ENCODE peak calls at places on chromosome 19, in four cellular contexts. V is H1, K is HCT116, M is HepG2. T is an unnamed sample.

GRCh38 chr19:56140583-56141415 is at the start of gene ZNF444:
- DNase-seq in M (peak; percentile 98), V (peak; percentile 99), K (peak; percentile 96), T (peak; percentile 98)

GRCh38 chr19:8641908-8642547 is 11.6 kb downstream of the NFILZ start:
- DNase-seq in K (peak; percentile 51), V (no peak), M (peak; percentile 71), T (peak; percentile 49)

GRCh38 chr19:3975637-3976087 is 4.8 kb upstream of the DAPK3 start:
- DNase-seq in V (no peak), M (no peak), K (no peak), T (no peak)

GRCh38 chr19:18057557-18057956 is 29.2 kb downstream of the IL12RB1 start:
- DNase-seq in K (no peak), M (no peak), V (no peak), T (no peak)

GRCh38 chr19:9075064-9075964 is 11.5 kb upstream of the OR1M1 start:
- DNase-seq in V (peak; percentile 71), K (peak; percentile 97), M (peak; percentile 65), T (no peak)

GRCh38 chr19:5302396-5302795 is 38.2 kb downstream of the PTPRS start:
- DNase-seq in K (no peak), V (no peak), M (no peak), T (no peak)

GRCh38 chr19:55546822-55547614 is 1.7 kb upstream of the SBK3 start:
- DNase-seq in V (no peak), K (no peak), M (peak; percentile 35), T (no peak)

GRCh38 chr19:9308091-9308490 is 1.5 kb downstream of the ZNF699 start:
- DNase-seq in M (no peak), K (no peak), V (no peak), T (no peak)

GRCh38 chr19:41744850-41745249 is 10.5 kb upstream of the CEACAM6 start:
- DNase-seq in V (no peak), M (no peak), K (no peak), T (no peak)

GRCh38 chr19:9498183-9498902 is at the start of gene ZNF560:
- DNase-seq in V (no peak), M (no peak), K (no peak), T (no peak)

GRCh38 chr19:12611361-12611699 is 610 bp downstream of the ZNF791 start:
- DNase-seq in V (no peak), M (peak; percentile 70), K (peak; percentile 45), T (peak; percentile 68)
- TF ChIP-seq JUND in V (no peak), M (no peak), K (no peak), T (no peak)

DNA sequence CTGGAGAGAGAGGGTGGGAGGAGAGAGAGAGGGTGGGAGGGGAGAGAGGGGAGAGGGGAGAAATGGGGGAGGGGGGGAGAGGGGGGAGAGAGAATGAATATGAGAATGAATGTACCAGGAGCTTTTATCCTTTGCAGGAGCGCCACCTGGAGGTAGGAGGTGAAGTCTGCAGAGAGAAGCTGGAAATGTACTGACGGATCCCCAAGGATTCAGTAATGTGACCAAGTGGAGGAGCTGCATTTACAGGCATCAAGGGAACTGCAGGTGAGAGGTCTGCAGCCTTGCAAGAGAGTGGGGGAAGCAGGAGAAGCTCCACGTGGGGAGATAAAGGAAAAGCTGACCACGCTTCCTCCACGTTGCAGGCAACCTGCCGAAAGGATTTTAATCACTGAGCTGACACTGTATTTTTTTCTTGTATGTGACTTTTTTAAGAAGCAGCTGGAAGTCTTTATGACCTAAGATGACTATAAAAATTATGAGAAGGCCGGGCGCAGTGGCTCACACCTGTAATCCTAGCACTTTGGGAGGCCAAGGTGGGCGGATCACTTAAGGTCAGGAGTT is 33.7 kb downstream of the VSTM1 start:
- DNase-seq in K (peak; percentile 69), V (peak; percentile 50), M (peak; percentile 72), T (peak; percentile 33)
- TF ChIP-seq JUND in K (no peak), V (no peak), M (no peak), T (no peak)

GRCh38 chr19:50202399-50202798 is 1.0 kb upstream of the MYH14 start:
- DNase-seq in M (no peak), V (no peak), K (no peak), T (no peak)

GRCh38 chr19:50204811-50205675 is 1.6 kb downstream of the MYH14 start:
- DNase-seq in K (peak; percentile 65), V (peak; percentile 57), M (peak; percentile 70), T (peak; percentile 80)

GRCh38 chr19:50203281-50204080 is at the start of gene MYH14:
- DNase-seq in M (peak; percentile 79), V (peak; percentile 71), K (peak; percentile 86), T (peak; percentile 95)

GRCh38 chr19:50204081-50204428 is 633 bp downstream of the MYH14 start:
- DNase-seq in V (no peak), M (no peak), K (no peak), T (no peak)

DNA sequence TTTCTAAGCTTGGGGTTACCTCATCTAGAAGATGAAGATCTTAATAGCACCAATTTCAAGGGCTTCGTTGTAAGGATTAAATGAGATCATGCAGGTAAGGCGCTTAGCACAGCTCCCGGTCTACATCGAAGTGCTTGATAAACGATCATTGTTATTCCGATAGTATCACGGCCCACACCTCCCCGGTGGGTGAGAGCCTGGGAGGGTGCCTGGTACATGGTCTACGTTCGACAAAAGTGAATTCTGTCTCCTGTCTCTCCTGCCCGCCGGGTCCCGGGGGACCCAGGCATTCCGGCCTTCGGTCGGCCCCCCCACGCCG is 501 bp upstream of the MYH14 start:
- DNase-seq in V (no peak), M (no peak), K (no peak), T (no peak)
- TF ChIP-seq JUND in V (no peak), M (no peak), K (no peak), T (no peak)

DNA sequence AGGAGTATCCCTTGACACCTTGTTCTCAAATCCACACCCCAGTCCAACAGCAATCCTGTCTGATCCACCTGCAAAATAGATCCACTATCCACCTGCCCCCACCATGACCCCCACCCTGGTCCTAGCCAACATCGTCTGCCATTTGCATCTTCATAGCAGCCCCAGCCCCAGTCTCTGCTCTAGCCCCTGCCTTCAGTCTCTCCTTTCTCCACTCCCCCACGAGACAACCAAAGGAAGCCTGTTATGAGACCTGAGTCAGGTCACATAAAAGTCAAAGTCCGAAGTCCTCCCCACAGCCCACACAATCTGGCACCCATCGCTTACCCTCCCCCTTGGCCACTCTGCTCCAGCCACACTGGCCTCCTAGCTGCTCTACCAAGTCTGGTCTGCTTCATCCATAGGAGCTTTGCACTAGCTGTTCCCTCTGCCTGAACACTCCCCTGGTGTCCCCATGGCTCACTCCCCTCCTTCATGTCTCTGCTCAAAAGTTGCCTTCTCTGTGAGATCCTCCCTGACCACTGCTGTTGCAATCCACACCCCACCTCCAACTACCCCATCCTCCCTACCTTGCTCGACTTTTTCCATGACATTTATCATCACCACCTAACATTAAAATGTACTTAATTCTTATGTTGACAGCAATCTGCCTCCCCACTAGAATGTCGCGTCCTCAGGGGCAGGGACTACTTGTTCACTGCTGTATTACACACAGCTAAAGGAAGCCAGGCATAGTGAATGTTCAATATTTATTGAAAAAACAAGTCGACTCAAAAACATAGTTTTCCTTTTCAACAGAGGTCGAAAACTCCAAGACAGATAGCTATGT is 1.2 kb upstream of the PLEKHG2 start:
- DNase-seq in M (peak; percentile 88), K (no peak), V (no peak), T (no peak)
- TF ChIP-seq JUND in M (peak; percentile 7), K (no peak), V (no peak), T (no peak)

DNA sequence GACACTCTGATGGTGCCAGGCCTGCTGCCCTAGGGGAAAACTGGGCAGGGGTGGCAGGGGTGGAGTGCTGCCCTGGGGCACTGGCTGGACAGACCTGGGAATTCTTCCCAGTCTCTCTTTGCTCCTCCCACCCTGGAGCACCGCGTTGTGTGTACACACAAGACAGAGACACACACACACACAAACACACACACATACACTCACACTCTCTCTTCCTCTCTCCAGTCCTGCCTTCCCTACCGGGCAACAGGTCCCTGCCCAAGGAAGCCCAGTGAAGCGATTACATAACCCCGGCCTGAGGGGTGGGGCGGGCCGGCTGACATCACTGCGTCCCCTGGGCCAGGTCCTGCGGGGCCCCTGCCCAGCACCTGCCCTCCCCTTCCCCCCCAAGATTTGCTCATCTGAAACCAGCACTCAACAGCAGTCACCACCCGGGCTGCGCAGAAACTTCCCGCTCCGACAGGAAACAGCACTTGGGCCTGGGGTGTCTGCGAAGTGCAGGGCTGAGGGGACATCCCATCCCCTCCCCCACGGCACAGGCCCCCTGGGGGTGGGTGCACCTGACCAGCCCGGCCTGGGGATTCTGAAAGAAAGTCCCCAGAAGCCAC is 1.2 kb downstream of the MKNK2 start:
- DNase-seq in V (no peak), M (peak; percentile 75), K (no peak), T (peak; percentile 43)
- TF ChIP-seq JUND in V (no peak), M (no peak), K (no peak), T (no peak)

GRCh38 chr19:45442927-45443461 is 19.3 kb upstream of the ERCC1 start:
- DNase-seq in K (no peak), V (no peak), M (no peak), T (no peak)
- TF ChIP-seq JUND in K (no peak), V (no peak), M (no peak), T (no peak)

GRCh38 chr19:47628058-47628771 is 19.3 kb downstream of the BICRA start:
- DNase-seq in K (no peak), V (no peak), M (no peak), T (no peak)

GRCh38 chr19:47633516-47633915 is 24.6 kb downstream of the BICRA start:
- DNase-seq in V (no peak), K (peak; percentile 51), M (peak; percentile 44), T (no peak)

GRCh38 chr19:47630594-47630993 is 21.7 kb downstream of the BICRA start:
- DNase-seq in M (no peak), V (no peak), K (no peak), T (no peak)

GRCh38 chr19:47633996-47634395 is 25.1 kb downstream of the BICRA start:
- DNase-seq in K (no peak), M (no peak), V (no peak), T (no peak)

DNA sequence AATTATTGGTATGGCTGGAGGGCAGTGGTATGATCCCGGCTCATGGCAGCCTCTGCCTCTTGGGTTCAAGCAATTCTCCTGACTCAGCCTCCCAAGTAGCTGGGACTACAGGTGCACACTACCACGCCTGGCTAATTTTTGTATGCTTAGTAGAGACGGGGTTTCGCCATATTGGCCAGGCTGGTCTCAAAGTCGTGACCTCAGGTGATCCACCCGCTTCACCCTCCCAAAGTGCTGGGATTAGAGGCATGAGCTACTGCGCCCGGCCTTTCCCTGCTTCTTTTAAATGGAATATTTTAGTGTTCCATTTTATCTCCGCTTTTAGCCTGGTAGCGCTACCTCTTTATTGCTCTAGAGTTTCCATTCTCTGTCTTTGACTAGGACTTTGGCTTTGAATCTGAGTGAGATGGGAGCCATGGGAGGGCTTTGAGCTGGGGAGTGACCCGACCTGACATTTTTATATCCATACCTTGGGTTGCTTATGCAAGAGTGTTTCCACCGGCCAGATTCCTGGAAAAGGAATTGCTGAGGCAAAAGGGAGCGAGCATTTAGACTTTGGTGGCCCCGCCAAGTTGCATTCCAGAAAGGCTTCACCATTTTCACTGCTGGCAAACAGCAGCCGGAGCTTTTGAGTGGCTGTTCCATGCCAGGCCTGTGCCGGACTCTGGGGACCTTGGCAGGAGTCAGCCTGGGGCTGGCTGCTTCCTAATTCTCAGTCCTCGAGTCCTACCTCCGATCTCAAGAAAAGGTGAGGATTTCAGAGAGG is 22.9 kb downstream of the BICRA start:
- DNase-seq in V (no peak), M (no peak), K (no peak), T (no peak)
- TF ChIP-seq JUND in V (no peak), M (no peak), K (no peak), T (no peak)